ENCODE peak calls at places on chromosomes 1 and 21, in six cellular contexts. Y is mesendoderm, I is trophoblast cell, S is H1, D is neuronal stem cell, W is mesenchymal stem cell. M is an unnamed sample.

GRCh38 chr1:230843503-230844309 is 24.6 kb downstream of the C1orf198 start:
- DNase-seq in W (no peak), Y (no peak), S (no peak), I (no peak), D (no peak), M (no peak)

GRCh38 chr1:17090844-17091243 is 28.4 kb downstream of the PADI2 start:
- DNase-seq in I (peak), W (no peak), D (no peak), S (no peak), Y (peak), M (no peak)

GRCh38 chr1:174040387-174040786 is 18.2 kb upstream of the RC3H1 start:
- DNase-seq in D (no peak), S (no peak), I (no peak), Y (no peak), W (peak), M (peak)

GRCh38 chr1:51634618-51635017 is 17.7 kb downstream of the OSBPL9 start:
- DNase-seq in Y (no peak), S (no peak), I (no peak), W (no peak), D (no peak), M (no peak)

GRCh38 chr1:219123041-219123440 is 50.6 kb upstream of the LYPLAL1 start:
- DNase-seq in D (no peak), W (no peak), I (no peak), Y (peak), S (no peak), M (peak)

GRCh38 chr1:1287288-1288110 is 7.3 kb downstream of the SCNN1D start:
- DNase-seq in I (no peak), S (no peak), W (no peak), D (no peak), Y (no peak), M (no peak)

GRCh38 chr21:42556960-42557359 is 43.3 kb downstream of the SLC37A1 start:
- DNase-seq in I (peak), W (no peak), D (no peak), S (no peak), Y (no peak), M (no peak)

GRCh38 chr21:42056996-42057689 is 14.0 kb upstream of the UMODL1 start:
- DNase-seq in S (no peak), I (no peak), W (peak), D (no peak), Y (no peak), M (peak)

DNA sequence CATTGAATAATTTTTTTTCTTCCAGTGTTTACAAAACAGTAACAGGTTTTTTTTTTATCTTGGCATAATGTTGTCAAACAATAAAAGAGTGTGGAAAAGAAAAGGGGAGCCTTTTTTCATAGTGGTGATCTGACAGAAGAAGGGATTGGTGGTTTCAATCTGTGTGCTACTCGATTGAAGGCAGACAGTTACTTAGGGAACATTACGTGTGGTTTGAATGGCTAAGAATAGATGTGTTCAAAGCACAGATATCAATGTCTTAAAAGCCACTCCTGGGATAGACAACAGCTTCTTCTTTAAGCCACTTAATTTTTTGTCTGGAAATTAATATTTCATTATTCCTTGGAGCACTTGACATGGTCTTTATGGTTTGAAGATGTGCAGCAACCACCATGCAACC is 558.6 kb upstream of the ADGRL2 start:
- DNase-seq in W (no peak), I (no peak), Y (no peak), S (no peak), D (no peak), M (no peak)
- H3K4me3 ChIP-seq in W (no peak), I (no peak), Y (no peak), S (no peak), D (no peak), M (no peak)

GRCh38 chr1:27154469-27154990 is 395 bp downstream of the SLC9A1 start:
- DNase-seq in D (no peak), S (no peak), W (no peak), Y (no peak), I (no peak), M (no peak)

GRCh38 chr1:27153927-27154358 is 982 bp downstream of the SLC9A1 start:
- DNase-seq in S (no peak), D (no peak), Y (no peak), W (peak), I (no peak), M (no peak)

GRCh38 chr1:27157194-27157593 is 2.3 kb upstream of the SLC9A1 start:
- DNase-seq in D (no peak), W (no peak), S (no peak), I (no peak), Y (no peak), M (no peak)

GRCh38 chr1:27153549-27153886 is 1.4 kb downstream of the SLC9A1 start:
- DNase-seq in Y (no peak), S (no peak), W (peak), D (no peak), I (no peak), M (no peak)

DNA sequence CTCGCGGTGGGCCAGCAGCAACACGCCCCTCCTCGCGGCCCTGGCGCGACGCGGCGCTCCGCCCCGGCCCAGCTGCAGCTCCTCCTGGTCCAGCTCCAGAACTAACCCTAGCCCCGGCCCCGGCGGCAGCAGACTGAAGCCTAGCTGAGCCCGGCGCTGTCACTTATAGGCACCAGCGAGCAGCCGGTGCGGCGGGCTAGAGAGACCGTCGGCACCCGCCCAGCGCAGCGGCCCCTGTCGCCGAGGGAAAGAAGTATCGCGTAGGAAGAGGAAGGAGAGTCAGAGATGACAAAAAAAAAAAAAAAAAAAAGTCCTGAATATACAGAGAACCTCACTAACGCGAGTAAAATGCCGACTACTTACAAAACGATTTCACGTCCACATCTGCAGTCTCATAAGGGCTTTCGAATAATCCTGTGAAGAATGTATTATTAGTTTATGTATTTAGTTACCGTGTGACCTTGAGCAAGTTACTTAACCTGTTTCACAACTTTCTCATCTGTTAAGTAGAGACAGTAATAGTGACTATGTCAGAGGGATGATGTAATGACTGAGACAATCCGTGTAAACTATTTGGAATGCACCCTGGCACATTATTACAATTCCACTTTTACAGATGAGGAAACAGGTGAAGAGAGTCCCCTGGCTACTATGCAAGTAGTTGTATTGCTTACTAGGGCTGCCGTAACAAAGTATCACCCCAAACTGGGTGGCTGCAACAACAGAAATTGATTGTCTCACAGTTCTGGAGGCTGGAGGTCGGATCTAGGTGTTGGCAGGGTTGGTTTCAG is at the start of gene SLC9A1:
- DNase-seq in S (peak), D (peak), Y (peak), I (peak), W (peak), M (peak)
- H3K18ac ChIP-seq in S (peak), D (peak), Y (peak), I (peak), W (peak), M (peak)

DNA sequence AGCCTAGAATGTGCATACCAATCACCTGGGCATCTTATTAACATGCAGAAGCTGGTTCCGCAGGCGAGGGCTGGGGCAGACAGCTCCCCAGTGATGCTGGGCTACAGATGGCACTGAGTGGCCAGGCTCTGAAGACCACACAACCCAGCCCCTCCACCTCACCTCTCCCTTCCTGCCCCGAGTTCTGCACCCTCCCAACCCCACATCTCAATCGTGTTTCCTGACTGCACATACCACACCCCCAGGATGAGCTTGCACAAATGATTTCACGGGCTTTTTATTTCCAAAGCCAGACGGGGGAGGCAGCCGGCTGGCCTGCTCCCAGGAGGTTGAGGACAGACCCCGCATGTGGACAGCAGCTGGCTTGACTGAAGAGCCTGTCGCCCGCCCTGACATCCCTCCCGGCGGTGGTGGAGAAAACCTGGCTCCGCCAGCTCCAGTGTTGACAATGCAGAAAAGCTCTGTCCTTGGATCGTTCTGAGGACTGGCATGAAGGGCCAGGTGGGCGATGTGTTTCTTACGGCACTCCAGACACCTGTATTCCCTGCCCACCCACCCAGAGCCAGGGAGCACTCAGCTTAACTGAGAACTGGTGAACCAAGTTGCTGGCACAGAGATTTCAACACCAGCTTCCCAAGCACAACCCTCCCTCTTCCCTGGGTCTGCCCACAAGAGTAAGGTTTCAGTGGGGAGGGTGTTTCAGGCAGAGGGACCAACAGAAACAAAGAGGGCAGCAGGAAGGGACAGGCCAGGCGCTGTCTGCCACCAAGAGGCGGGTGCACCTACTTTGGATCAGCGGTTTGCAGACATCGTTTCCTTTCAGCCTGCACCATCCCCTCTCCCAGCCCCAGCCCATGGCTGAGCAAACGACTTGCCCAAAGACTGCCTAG is 21.6 kb upstream of the ALDH4A1 start:
- DNase-seq in D (no peak), Y (no peak), W (no peak), S (no peak), I (no peak), M (peak)
- H3K4me3 ChIP-seq in D (no peak), Y (no peak), W (no peak), S (no peak), I (no peak), M (no peak)

GRCh38 chr1:54583307-54583686 is 35.3 kb downstream of the ACOT11 start:
- DNase-seq in D (no peak), Y (no peak), S (no peak), I (no peak), W (no peak), M (no peak)
- H3K18ac ChIP-seq in D (no peak), Y (no peak), S (no peak), I (no peak), W (no peak), M (no peak)

GRCh38 chr1:41728403-41729202 is 190.1 kb downstream of the HIVEP3 start:
- DNase-seq in W (peak), I (peak), D (no peak), Y (no peak), S (no peak), M (no peak)
- H3K4me3 ChIP-seq in W (no peak), I (no peak), D (no peak), Y (no peak), S (no peak), M (no peak)